ENCODE peak calls at places on chromosomes 16 and 17, in four cellular contexts. E is tibial nerve; U is Panc1; J is CD8-positive, alpha-beta T cell. H is an unnamed sample.

GRCh38 chr17:79664925-79665738 is 54.3 kb upstream of the RBFOX3 start:
- DNase-seq in E (peak), U (no peak), J (no peak), H (no peak)

GRCh38 chr17:51152766-51153209 is 571 bp upstream of the NME1 start:
- DNase-seq in E (no peak), U (no peak), J (no peak), H (no peak)

GRCh38 chr17:39753514-39754160 is 15.9 kb downstream of the GRB7 start:
- DNase-seq in E (no peak), U (no peak), J (no peak), H (peak)

GRCh38 chr16:49009204-49009603 is 272.4 kb downstream of the CBLN1 start:
- DNase-seq in E (no peak), U (no peak), J (no peak), H (no peak)

GRCh38 chr17:47423406-47424295 is 99.9 kb downstream of the EFCAB13 start:
- DNase-seq in E (no peak), U (no peak), J (no peak), H (peak)

GRCh38 chr17:6061290-6061689 is 8.9 kb upstream of the WSCD1 start:
- DNase-seq in E (no peak), U (peak), J (no peak), H (no peak)

GRCh38 chr16:4614571-4615388 is at the start of gene UBALD1:
- DNase-seq in E (peak), U (peak), J (peak), H (peak)

GRCh38 chr16:19175492-19176262 is 7.6 kb downstream of the SYT17 start:
- DNase-seq in E (no peak), U (no peak), J (no peak), H (no peak)

GRCh38 chr17:10059684-10060211 is 138.7 kb downstream of the GAS7 start:
- DNase-seq in E (no peak), U (no peak), J (no peak), H (peak)

GRCh38 chr17:53039981-53040380 is 782.7 kb upstream of the KIF2B start:
- DNase-seq in E (no peak), U (no peak), J (no peak), H (no peak)

GRCh38 chr17:3683054-3683511 is 12.9 kb downstream of the P2RX5 start:
- DNase-seq in E (no peak), U (peak), J (peak), H (peak)

GRCh38 chr16:81731636-81732035 is 47.5 kb upstream of the PLCG2 start:
- DNase-seq in E (no peak), U (no peak), J (no peak), H (no peak)

GRCh38 chr16:640614-641013 is 1.0 kb upstream of the MCRIP2 start:
- DNase-seq in E (no peak), U (no peak), J (no peak), H (no peak)

GRCh38 chr16:23148513-23149266 is 562 bp downstream of the USP31 start:
- DNase-seq in E (peak), U (no peak), J (peak), H (peak)

GRCh38 chr16:75238132-75238852 is 13.1 kb downstream of the BCAR1 start:
- DNase-seq in E (peak), U (no peak), J (no peak), H (no peak)

GRCh38 chr17:42953669-42954068 is 10.6 kb downstream of the AARSD1 start:
- DNase-seq in E (no peak), U (no peak), J (no peak), H (no peak)

GRCh38 chr17:55053855-55054254 is 85.3 kb downstream of the STXBP4 start:
- DNase-seq in E (no peak), U (no peak), J (no peak), H (no peak)

GRCh38 chr17:81119223-81120148 is 45.8 kb upstream of the PVALEF start:
- DNase-seq in E (peak), U (peak), J (peak), H (peak)
- TF ChIP-seq CTCF in E (peak), U (no peak), J (no peak), H (no peak)

GRCh38 chr16:88428156-88428555 is 24.9 kb upstream of the ZFPM1 start:
- DNase-seq in E (no peak), U (no peak), J (no peak), H (no peak)

GRCh38 chr16:88429387-88430184 is 23.5 kb upstream of the ZFPM1 start:
- DNase-seq in E (no peak), U (no peak), J (no peak), H (no peak)

GRCh38 chr16:88427376-88427775 is 25.7 kb upstream of the ZFPM1 start:
- DNase-seq in E (no peak), U (no peak), J (no peak), H (no peak)

GRCh38 chr16:88430185-88430523 is 22.9 kb upstream of the ZFPM1 start:
- DNase-seq in E (no peak), U (no peak), J (no peak), H (peak)

GRCh38 chr16:88428616-88429386 is 24.3 kb upstream of the ZFPM1 start:
- DNase-seq in E (no peak), U (no peak), J (no peak), H (no peak)
- TF ChIP-seq CTCF in E (no peak), U (no peak), J (no peak), H (no peak)

GRCh38 chr16:25371342-25371741 is 113.7 kb upstream of the ZKSCAN2 start:
- DNase-seq in E (no peak), U (no peak), J (no peak), H (no peak)

GRCh38 chr16:25367773-25368172 is 110.1 kb upstream of the ZKSCAN2 start:
- DNase-seq in E (no peak), U (no peak), J (no peak), H (no peak)

GRCh38 chr16:25374556-25374955 is 116.9 kb upstream of the ZKSCAN2 start:
- DNase-seq in E (no peak), U (no peak), J (no peak), H (no peak)

GRCh38 chr16:25372716-25373115 is 115.1 kb upstream of the ZKSCAN2 start:
- DNase-seq in E (no peak), U (no peak), J (no peak), H (no peak)
- TF ChIP-seq CTCF in E (no peak), U (peak), J (no peak), H (no peak)

GRCh38 chr17:951388-952132 is 28.0 kb downstream of the NXN start:
- DNase-seq in E (no peak), U (no peak), J (no peak), H (no peak)
- TF ChIP-seq CTCF in E (no peak), U (no peak), J (no peak), H (no peak)

H was measured in GM20000.